ENCODE peak calls at places on chromosome 12, in eight cellular contexts. One of them, this sample, is unnamed.

GRCh38 chr12:13200841-13201240 is 4.3 kb downstream of the EMP1 start:
- DNase-seq in testis: no peak
- DNase-seq in heart right ventricle: no peak
- DNase-seq in tibial artery: no peak
- DNase-seq in GM12864: no peak
- DNase-seq in astrocyte of the spinal cord: no peak
- DNase-seq in foreskin fibroblast: no peak
- DNase-seq in foreskin keratinocyte: peak
- DNase-seq in this sample: no peak

GRCh38 chr12:122837306-122838265 is 2.3 kb downstream of the HIP1R start:
- DNase-seq in testis: no peak
- DNase-seq in heart right ventricle: no peak
- DNase-seq in tibial artery: no peak
- DNase-seq in GM12864: no peak
- DNase-seq in astrocyte of the spinal cord: no peak
- DNase-seq in foreskin fibroblast: no peak
- DNase-seq in foreskin keratinocyte: no peak
- DNase-seq in this sample: no peak

GRCh38 chr12:114799574-114800487 is 115.9 kb upstream of the TBX3 start:
- DNase-seq in testis: peak
- DNase-seq in heart right ventricle: peak
- DNase-seq in tibial artery: no peak
- DNase-seq in GM12864: no peak
- DNase-seq in astrocyte of the spinal cord: no peak
- DNase-seq in foreskin fibroblast: peak
- DNase-seq in foreskin keratinocyte: no peak
- DNase-seq in this sample: no peak

GRCh38 chr12:108697905-108698304 is 33.4 kb downstream of the CORO1C start:
- DNase-seq in testis: no peak
- DNase-seq in heart right ventricle: no peak
- DNase-seq in tibial artery: no peak
- DNase-seq in GM12864: no peak
- DNase-seq in astrocyte of the spinal cord: no peak
- DNase-seq in foreskin fibroblast: no peak
- DNase-seq in foreskin keratinocyte: no peak
- DNase-seq in this sample: no peak

GRCh38 chr12:51926718-51927117 is 19.4 kb downstream of the ACVRL1 start:
- DNase-seq in testis: no peak
- DNase-seq in heart right ventricle: no peak
- DNase-seq in tibial artery: peak
- DNase-seq in GM12864: no peak
- DNase-seq in astrocyte of the spinal cord: no peak
- DNase-seq in foreskin fibroblast: no peak
- DNase-seq in foreskin keratinocyte: peak
- DNase-seq in this sample: no peak

GRCh38 chr12:32264995-32265394 is 134.4 kb upstream of the FGD4 start:
- DNase-seq in testis: no peak
- DNase-seq in heart right ventricle: no peak
- DNase-seq in tibial artery: no peak
- DNase-seq in GM12864: peak
- DNase-seq in astrocyte of the spinal cord: no peak
- DNase-seq in foreskin fibroblast: peak
- DNase-seq in foreskin keratinocyte: no peak
- DNase-seq in this sample: peak

GRCh38 chr12:132160016-132160415 is 15.8 kb downstream of the NOC4L start:
- DNase-seq in testis: no peak
- DNase-seq in heart right ventricle: no peak
- DNase-seq in tibial artery: peak
- DNase-seq in GM12864: no peak
- DNase-seq in astrocyte of the spinal cord: no peak
- DNase-seq in foreskin fibroblast: no peak
- DNase-seq in foreskin keratinocyte: no peak
- DNase-seq in this sample: no peak

GRCh38 chr12:124391340-124392261 is 96.7 kb downstream of the RFLNA start:
- DNase-seq in testis: no peak
- DNase-seq in heart right ventricle: peak
- DNase-seq in tibial artery: peak
- DNase-seq in GM12864: peak
- DNase-seq in astrocyte of the spinal cord: peak
- DNase-seq in foreskin fibroblast: no peak
- DNase-seq in foreskin keratinocyte: peak
- DNase-seq in this sample: no peak

GRCh38 chr12:80513211-80513610 is 69.2 kb downstream of the PTPRQ start:
- DNase-seq in testis: peak
- DNase-seq in heart right ventricle: no peak
- DNase-seq in tibial artery: no peak
- DNase-seq in GM12864: no peak
- DNase-seq in astrocyte of the spinal cord: no peak
- DNase-seq in foreskin fibroblast: no peak
- DNase-seq in foreskin keratinocyte: no peak
- DNase-seq in this sample: no peak

GRCh38 chr12:54684636-54685630 is 36.8 kb upstream of the DCD start:
- DNase-seq in testis: no peak
- DNase-seq in heart right ventricle: no peak
- DNase-seq in tibial artery: no peak
- DNase-seq in GM12864: no peak
- DNase-seq in astrocyte of the spinal cord: no peak
- DNase-seq in foreskin fibroblast: no peak
- DNase-seq in foreskin keratinocyte: no peak
- DNase-seq in this sample: no peak

GRCh38 chr12:6049587-6049986 is 74.9 kb downstream of the VWF start:
- DNase-seq in testis: no peak
- DNase-seq in heart right ventricle: no peak
- DNase-seq in tibial artery: peak
- DNase-seq in GM12864: no peak
- DNase-seq in astrocyte of the spinal cord: no peak
- DNase-seq in foreskin fibroblast: no peak
- DNase-seq in foreskin keratinocyte: no peak
- DNase-seq in this sample: no peak

GRCh38 chr12:52371716-52372115 is 4.4 kb upstream of the KRT85 start:
- DNase-seq in testis: no peak
- DNase-seq in heart right ventricle: no peak
- DNase-seq in tibial artery: peak
- DNase-seq in GM12864: no peak
- DNase-seq in astrocyte of the spinal cord: no peak
- DNase-seq in foreskin fibroblast: no peak
- DNase-seq in foreskin keratinocyte: no peak
- DNase-seq in this sample: no peak

GRCh38 chr12:2431810-2432209 is 363.0 kb upstream of the FKBP4 start:
- DNase-seq in testis: no peak
- DNase-seq in heart right ventricle: no peak
- DNase-seq in tibial artery: no peak
- DNase-seq in GM12864: no peak
- DNase-seq in astrocyte of the spinal cord: no peak
- DNase-seq in foreskin fibroblast: no peak
- DNase-seq in foreskin keratinocyte: no peak
- DNase-seq in this sample: no peak

GRCh38 chr12:56805282-56805855 is 42.2 kb downstream of the HSD17B6 start:
- DNase-seq in testis: no peak
- DNase-seq in heart right ventricle: no peak
- DNase-seq in tibial artery: no peak
- DNase-seq in GM12864: no peak
- DNase-seq in astrocyte of the spinal cord: no peak
- DNase-seq in foreskin fibroblast: no peak
- DNase-seq in foreskin keratinocyte: no peak
- DNase-seq in this sample: no peak

GRCh38 chr12:91574391-91574790 is 391.8 kb upstream of the DCN start:
- DNase-seq in testis: no peak
- DNase-seq in heart right ventricle: no peak
- DNase-seq in tibial artery: no peak
- DNase-seq in GM12864: no peak
- DNase-seq in astrocyte of the spinal cord: peak
- DNase-seq in foreskin fibroblast: peak
- DNase-seq in foreskin keratinocyte: no peak
- DNase-seq in this sample: no peak

GRCh38 chr12:85057370-85057963 is 21.3 kb downstream of the LRRIQ1 start:
- DNase-seq in testis: peak
- DNase-seq in heart right ventricle: peak
- DNase-seq in tibial artery: no peak
- DNase-seq in GM12864: peak
- DNase-seq in astrocyte of the spinal cord: peak
- DNase-seq in foreskin fibroblast: peak
- DNase-seq in foreskin keratinocyte: peak
- DNase-seq in this sample: peak

GRCh38 chr12:24718641-24719040 is 230.3 kb downstream of the BCAT1 start:
- DNase-seq in testis: no peak
- DNase-seq in heart right ventricle: no peak
- DNase-seq in tibial artery: no peak
- DNase-seq in GM12864: no peak
- DNase-seq in astrocyte of the spinal cord: no peak
- DNase-seq in foreskin fibroblast: no peak
- DNase-seq in foreskin keratinocyte: no peak
- DNase-seq in this sample: no peak

GRCh38 chr12:9252256-9252655 is 44.1 kb upstream of the PZP start:
- DNase-seq in testis: no peak
- DNase-seq in heart right ventricle: no peak
- DNase-seq in tibial artery: no peak
- DNase-seq in GM12864: no peak
- DNase-seq in astrocyte of the spinal cord: no peak
- DNase-seq in foreskin fibroblast: no peak
- DNase-seq in foreskin keratinocyte: no peak
- DNase-seq in this sample: no peak

GRCh38 chr12:28258998-28259397 is 68.7 kb downstream of the CCDC91 start:
- DNase-seq in testis: no peak
- DNase-seq in heart right ventricle: no peak
- DNase-seq in tibial artery: no peak
- DNase-seq in GM12864: no peak
- DNase-seq in astrocyte of the spinal cord: peak
- DNase-seq in foreskin fibroblast: no peak
- DNase-seq in foreskin keratinocyte: peak
- DNase-seq in this sample: no peak

GRCh38 chr12:112169966-112170365 is 44.6 kb downstream of the TRAFD1 start:
- DNase-seq in testis: no peak
- DNase-seq in heart right ventricle: no peak
- DNase-seq in tibial artery: no peak
- DNase-seq in GM12864: no peak
- DNase-seq in astrocyte of the spinal cord: no peak
- DNase-seq in foreskin fibroblast: no peak
- DNase-seq in foreskin keratinocyte: no peak
- DNase-seq in this sample: no peak

GRCh38 chr12:120739031-120739762 is 13.6 kb downstream of the ACADS start:
- DNase-seq in testis: no peak
- DNase-seq in heart right ventricle: no peak
- DNase-seq in tibial artery: no peak
- DNase-seq in GM12864: no peak
- DNase-seq in astrocyte of the spinal cord: no peak
- DNase-seq in foreskin fibroblast: no peak
- DNase-seq in foreskin keratinocyte: no peak
- DNase-seq in this sample: no peak

GRCh38 chr12:58443273-58443980 is 476.9 kb downstream of the LRIG3 start:
- DNase-seq in testis: peak
- DNase-seq in heart right ventricle: peak
- DNase-seq in tibial artery: no peak
- DNase-seq in GM12864: no peak
- DNase-seq in astrocyte of the spinal cord: no peak
- DNase-seq in foreskin fibroblast: no peak
- DNase-seq in foreskin keratinocyte: no peak
- DNase-seq in this sample: no peak
- TF ChIP-seq CTCF in testis: no peak
- TF ChIP-seq CTCF in heart right ventricle: peak
- TF ChIP-seq CTCF in tibial artery: peak
- TF ChIP-seq CTCF in GM12864: peak
- TF ChIP-seq CTCF in astrocyte of the spinal cord: peak
- TF ChIP-seq CTCF in foreskin fibroblast: peak
- TF ChIP-seq CTCF in foreskin keratinocyte: peak
- TF ChIP-seq CTCF in this sample: peak

DNA sequence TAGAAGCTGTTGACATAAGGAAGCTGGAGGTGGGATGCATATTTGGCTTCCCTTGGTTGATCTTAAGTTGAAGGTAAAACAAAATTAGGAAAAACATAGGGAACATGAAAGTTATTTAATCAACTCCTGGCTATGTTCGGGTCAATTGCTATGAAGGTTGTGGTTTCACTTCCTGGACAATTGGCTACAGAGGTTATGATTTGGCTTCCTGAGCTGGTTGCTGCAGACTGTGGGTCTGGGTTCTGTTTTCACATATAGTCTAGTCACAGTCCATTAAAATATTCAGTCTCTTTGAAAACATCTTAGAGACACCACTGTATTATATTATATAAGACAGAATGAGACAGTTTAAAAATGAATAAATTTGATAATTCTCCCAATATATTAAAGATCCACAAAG is 895.2 kb upstream of the USP15 start:
- DNase-seq in testis: no peak
- DNase-seq in heart right ventricle: no peak
- DNase-seq in tibial artery: no peak
- DNase-seq in GM12864: no peak
- DNase-seq in astrocyte of the spinal cord: no peak
- DNase-seq in foreskin fibroblast: no peak
- DNase-seq in foreskin keratinocyte: no peak
- DNase-seq in this sample: no peak
- TF ChIP-seq CTCF in testis: no peak
- TF ChIP-seq CTCF in heart right ventricle: no peak
- TF ChIP-seq CTCF in tibial artery: no peak
- TF ChIP-seq CTCF in GM12864: no peak
- TF ChIP-seq CTCF in astrocyte of the spinal cord: no peak
- TF ChIP-seq CTCF in foreskin fibroblast: no peak
- TF ChIP-seq CTCF in foreskin keratinocyte: no peak
- TF ChIP-seq CTCF in this sample: no peak

GRCh38 chr12:25960176-25960575 is 1.7 kb downstream of the RASSF8 start:
- DNase-seq in testis: peak
- DNase-seq in heart right ventricle: peak
- DNase-seq in tibial artery: no peak
- DNase-seq in GM12864: no peak
- DNase-seq in astrocyte of the spinal cord: peak
- DNase-seq in foreskin fibroblast: peak
- DNase-seq in foreskin keratinocyte: no peak
- DNase-seq in this sample: no peak
- TF ChIP-seq CTCF in testis: no peak
- TF ChIP-seq CTCF in heart right ventricle: no peak
- TF ChIP-seq CTCF in tibial artery: no peak
- TF ChIP-seq CTCF in GM12864: no peak
- TF ChIP-seq CTCF in astrocyte of the spinal cord: peak
- TF ChIP-seq CTCF in foreskin fibroblast: peak
- TF ChIP-seq CTCF in foreskin keratinocyte: peak
- TF ChIP-seq CTCF in this sample: peak

GRCh38 chr12:49230810-49231209 is 34.1 kb upstream of the TUBA1C start:
- DNase-seq in testis: no peak
- DNase-seq in heart right ventricle: no peak
- DNase-seq in tibial artery: peak
- DNase-seq in GM12864: no peak
- DNase-seq in astrocyte of the spinal cord: no peak
- DNase-seq in foreskin fibroblast: no peak
- DNase-seq in foreskin keratinocyte: no peak
- DNase-seq in this sample: no peak

GRCh38 chr12:49231881-49232650 is 32.8 kb upstream of the TUBA1C start:
- DNase-seq in testis: peak
- DNase-seq in heart right ventricle: no peak
- DNase-seq in tibial artery: peak
- DNase-seq in GM12864: no peak
- DNase-seq in astrocyte of the spinal cord: peak
- DNase-seq in foreskin fibroblast: no peak
- DNase-seq in foreskin keratinocyte: no peak
- DNase-seq in this sample: no peak

GRCh38 chr12:49230176-49230575 is 34.7 kb upstream of the TUBA1C start:
- DNase-seq in testis: no peak
- DNase-seq in heart right ventricle: no peak
- DNase-seq in tibial artery: peak
- DNase-seq in GM12864: no peak
- DNase-seq in astrocyte of the spinal cord: no peak
- DNase-seq in foreskin fibroblast: no peak
- DNase-seq in foreskin keratinocyte: no peak
- DNase-seq in this sample: no peak

GRCh38 chr12:49233842-49234526 is 30.9 kb upstream of the TUBA1C start:
- DNase-seq in testis: peak
- DNase-seq in heart right ventricle: peak
- DNase-seq in tibial artery: peak
- DNase-seq in GM12864: peak
- DNase-seq in astrocyte of the spinal cord: peak
- DNase-seq in foreskin fibroblast: no peak
- DNase-seq in foreskin keratinocyte: no peak
- DNase-seq in this sample: no peak

GRCh38 chr12:49232940-49233841 is 31.7 kb upstream of the TUBA1C start:
- DNase-seq in testis: peak
- DNase-seq in heart right ventricle: peak
- DNase-seq in tibial artery: peak
- DNase-seq in GM12864: no peak
- DNase-seq in astrocyte of the spinal cord: peak
- DNase-seq in foreskin fibroblast: no peak
- DNase-seq in foreskin keratinocyte: no peak
- DNase-seq in this sample: no peak
- TF ChIP-seq CTCF in testis: no peak
- TF ChIP-seq CTCF in heart right ventricle: peak
- TF ChIP-seq CTCF in tibial artery: peak
- TF ChIP-seq CTCF in GM12864: no peak
- TF ChIP-seq CTCF in astrocyte of the spinal cord: peak
- TF ChIP-seq CTCF in foreskin fibroblast: peak
- TF ChIP-seq CTCF in foreskin keratinocyte: no peak
- TF ChIP-seq CTCF in this sample: no peak

This sample was measured in HFF-Myc.